ENCODE peak calls at places on chromosome 17, in six cellular contexts. One of them, this sample, is unnamed.

GRCh38 chr17:80577876-80578275 is 33.2 kb downstream of the RPTOR start:
- DNase-seq in substantia nigra: no peak
- DNase-seq in right cardiac atrium: no peak
- DNase-seq in CD4-positive, alpha-beta T cell: no peak
- DNase-seq in fibroblast of the aortic adventitia: no peak
- DNase-seq in activated naive CD4-positive, alpha-beta T cell: no peak
- DNase-seq in this sample: no peak

GRCh38 chr17:42512733-42513251 is 23.2 kb upstream of the NAGLU start:
- DNase-seq in activated naive CD4-positive, alpha-beta T cell: no peak
- DNase-seq in fibroblast of the aortic adventitia: peak
- DNase-seq in right cardiac atrium: no peak
- DNase-seq in CD4-positive, alpha-beta T cell: no peak
- DNase-seq in substantia nigra: no peak
- DNase-seq in this sample: no peak

GRCh38 chr17:48561894-48562810 is 16.0 kb downstream of the HOXB4 start:
- DNase-seq in activated naive CD4-positive, alpha-beta T cell: no peak
- DNase-seq in fibroblast of the aortic adventitia: no peak
- DNase-seq in substantia nigra: no peak
- DNase-seq in right cardiac atrium: no peak
- DNase-seq in CD4-positive, alpha-beta T cell: no peak
- DNase-seq in this sample: peak

GRCh38 chr17:75909812-75910274 is 5.2 kb upstream of the MRPL38 start:
- DNase-seq in substantia nigra: no peak
- DNase-seq in fibroblast of the aortic adventitia: no peak
- DNase-seq in CD4-positive, alpha-beta T cell: no peak
- DNase-seq in activated naive CD4-positive, alpha-beta T cell: no peak
- DNase-seq in right cardiac atrium: peak
- DNase-seq in this sample: peak

GRCh38 chr17:37513711-37514110 is 24.0 kb downstream of the DUSP14 start:
- DNase-seq in fibroblast of the aortic adventitia: no peak
- DNase-seq in activated naive CD4-positive, alpha-beta T cell: no peak
- DNase-seq in CD4-positive, alpha-beta T cell: no peak
- DNase-seq in right cardiac atrium: no peak
- DNase-seq in substantia nigra: no peak
- DNase-seq in this sample: no peak

GRCh38 chr17:79042421-79043190 is 18.6 kb downstream of the C1QTNF1 start:
- DNase-seq in substantia nigra: peak
- DNase-seq in CD4-positive, alpha-beta T cell: peak
- DNase-seq in fibroblast of the aortic adventitia: peak
- DNase-seq in activated naive CD4-positive, alpha-beta T cell: peak
- DNase-seq in right cardiac atrium: peak
- DNase-seq in this sample: no peak

GRCh38 chr17:82000803-82001649 is 21.7 kb downstream of the CENPX start:
- DNase-seq in right cardiac atrium: no peak
- DNase-seq in fibroblast of the aortic adventitia: no peak
- DNase-seq in substantia nigra: no peak
- DNase-seq in CD4-positive, alpha-beta T cell: no peak
- DNase-seq in activated naive CD4-positive, alpha-beta T cell: no peak
- DNase-seq in this sample: peak

GRCh38 chr17:36089888-36090836 is at the start of gene CCL3:
- DNase-seq in activated naive CD4-positive, alpha-beta T cell: no peak
- DNase-seq in right cardiac atrium: no peak
- DNase-seq in substantia nigra: peak
- DNase-seq in CD4-positive, alpha-beta T cell: no peak
- DNase-seq in fibroblast of the aortic adventitia: no peak
- DNase-seq in this sample: no peak

GRCh38 chr17:58786586-58787295 is 31.1 kb downstream of the PPM1E start:
- DNase-seq in activated naive CD4-positive, alpha-beta T cell: no peak
- DNase-seq in CD4-positive, alpha-beta T cell: no peak
- DNase-seq in substantia nigra: no peak
- DNase-seq in fibroblast of the aortic adventitia: peak
- DNase-seq in right cardiac atrium: no peak
- DNase-seq in this sample: no peak

GRCh38 chr17:51434434-51435170 is 174.3 kb downstream of the UTP18 start:
- DNase-seq in CD4-positive, alpha-beta T cell: no peak
- DNase-seq in substantia nigra: no peak
- DNase-seq in fibroblast of the aortic adventitia: no peak
- DNase-seq in right cardiac atrium: no peak
- DNase-seq in activated naive CD4-positive, alpha-beta T cell: no peak
- DNase-seq in this sample: no peak